ENCODE peak calls at places on chromosomes 16 and 17, in ten cellular contexts. X is left lung; Q is IMR-90; I is neural progenitor cell; K is PC-9; W is ovary; R is Peyer's patch; V is fibroblast of lung; A is CD8-positive, alpha-beta T cell; C is thoracic aorta. D is an unnamed sample. For H3K4me1 and H3K27me3, the result is how much of the 10 kb centered on the place peaks cover.

GRCh38 chr16:14378131-14378551 is 251.9 kb downstream of the PARN start:
- DNase-seq in X (no peak), Q (peak), I (no peak), K (peak), W (no peak), R (no peak), V (peak), A (no peak), C (no peak), D (no peak)

GRCh38 chr16:53152321-53152720 is 97.5 kb downstream of the CHD9 start:
- DNase-seq in X (no peak), Q (peak), I (no peak), K (no peak), W (no peak), R (no peak), V (peak), A (no peak), C (no peak), D (no peak)

GRCh38 chr16:53913920-53914319 is 210.0 kb downstream of the FTO start:
- DNase-seq in X (no peak), Q (no peak), I (no peak), K (no peak), W (no peak), R (no peak), V (no peak), A (no peak), C (no peak), D (no peak)

GRCh38 chr16:53968454-53968853 is 264.5 kb downstream of the FTO start:
- DNase-seq in X (no peak), Q (no peak), I (no peak), K (no peak), W (no peak), R (no peak), V (peak), A (no peak), C (no peak), D (no peak)

GRCh38 chr16:64089697-64090096 is 1032.2 kb downstream of the CDH11 start:
- DNase-seq in X (no peak), Q (peak), I (peak), K (no peak), W (no peak), R (no peak), V (peak), A (no peak), C (no peak), D (no peak)

GRCh38 chr16:55214412-55214811 is 109.6 kb upstream of the IRX6 start:
- DNase-seq in X (no peak), Q (no peak), I (no peak), K (no peak), W (no peak), R (no peak), V (no peak), A (no peak), C (no peak), D (no peak)

GRCh38 chr17:65485388-65486299 is 75.8 kb downstream of the AXIN2 start:
- DNase-seq in X (peak), Q (no peak), I (no peak), K (no peak), W (peak), R (no peak), V (peak), A (no peak), C (peak), D (peak)

GRCh38 chr17:19720631-19721426 is 4.4 kb upstream of the SLC47A2 start:
- DNase-seq in X (peak), Q (no peak), I (no peak), K (no peak), W (peak), R (peak), V (no peak), A (no peak), C (no peak), D (no peak)

GRCh38 chr17:12613566-12613965 is 52.1 kb upstream of the MYOCD start:
- DNase-seq in X (no peak), Q (peak), I (no peak), K (no peak), W (no peak), R (no peak), V (peak), A (no peak), C (no peak), D (no peak)

GRCh38 chr17:14579716-14580115 is 278.8 kb downstream of the HS3ST3B1 start:
- DNase-seq in X (no peak), Q (no peak), I (no peak), K (no peak), W (no peak), R (no peak), V (no peak), A (no peak), C (no peak), D (no peak)

GRCh38 chr17:42120161-42121065 is 754 bp downstream of the KAT2A start:
- DNase-seq in X (no peak), Q (no peak), I (peak), K (no peak), W (no peak), R (no peak), V (no peak), A (no peak), C (no peak), D (no peak)

GRCh38 chr17:55706808-55707773 is 15.6 kb downstream of the TMEM100 start:
- DNase-seq in X (no peak), Q (no peak), I (peak), K (no peak), W (no peak), R (no peak), V (no peak), A (no peak), C (no peak), D (no peak)

GRCh38 chr17:73819440-73820395 is 175.5 kb upstream of the SDK2 start:
- DNase-seq in X (no peak), Q (no peak), I (no peak), K (no peak), W (no peak), R (no peak), V (no peak), A (no peak), C (no peak), D (no peak)

GRCh38 chr16:52613508-52613907 is 66.6 kb upstream of the TOX3 start:
- DNase-seq in X (no peak), Q (no peak), I (no peak), K (no peak), W (no peak), R (no peak), V (no peak), A (no peak), C (no peak), D (no peak)

GRCh38 chr17:4540224-4541040 is 14.8 kb downstream of the MYBBP1A start:
- DNase-seq in X (peak), Q (no peak), I (no peak), K (no peak), W (peak), R (peak), V (no peak), A (no peak), C (no peak), D (peak)

GRCh38 chr17:29722411-29723198 is 99.9 kb upstream of the CORO6 start:
- DNase-seq in X (peak), Q (peak), I (no peak), K (no peak), W (no peak), R (peak), V (peak), A (peak), C (no peak), D (no peak)

GRCh38 chr17:2070241-2071023 is 15.5 kb downstream of the HIC1 start:
- DNase-seq in X (no peak), Q (no peak), I (no peak), K (no peak), W (no peak), R (no peak), V (no peak), A (no peak), C (no peak), D (no peak)

GRCh38 chr17:2372180-2372579 is 28.7 kb downstream of the MNT start:
- DNase-seq in X (no peak), Q (no peak), I (no peak), K (no peak), W (no peak), R (no peak), V (no peak), A (no peak), C (no peak), D (no peak)

GRCh38 chr17:75514299-75515228 is 773 bp downstream of the CASKIN2 start:
- DNase-seq in X (no peak), Q (peak), I (peak), K (peak), W (peak), R (peak), V (peak), A (no peak), C (no peak), D (peak)

GRCh38 chr16:3637371-3637923 is 17.0 kb upstream of the DNASE1 start:
- DNase-seq in X (no peak), Q (peak), I (no peak), K (no peak), W (no peak), R (peak), V (no peak), A (peak), C (no peak), D (no peak)

GRCh38 chr17:65064452-65065019 is 8.0 kb upstream of the GNA13 start:
- DNase-seq in X (no peak), Q (peak), I (no peak), K (peak), W (no peak), R (no peak), V (peak), A (no peak), C (no peak), D (no peak)

GRCh38 chr16:55393976-55394375 is 70.0 kb downstream of the IRX6 start:
- DNase-seq in X (no peak), Q (no peak), I (no peak), K (no peak), W (no peak), R (no peak), V (no peak), A (no peak), C (no peak), D (no peak)

GRCh38 chr17:66664336-66664735 is 170.6 kb upstream of the CACNG5 start:
- DNase-seq in X (no peak), Q (no peak), I (no peak), K (no peak), W (no peak), R (no peak), V (no peak), A (no peak), C (no peak), D (no peak)

GRCh38 chr16:48393843-48394703 is 8.9 kb upstream of the SIAH1 start:
- DNase-seq in X (no peak), Q (peak), I (no peak), K (no peak), W (no peak), R (peak), V (peak), A (no peak), C (no peak), D (no peak)

GRCh38 chr17:43578352-43578698 is 32.2 kb upstream of the ETV4 start:
- DNase-seq in X (no peak), Q (no peak), I (no peak), K (no peak), W (no peak), R (no peak), V (no peak), A (no peak), C (no peak), D (no peak)

GRCh38 chr17:43401293-43401692 is 2.5 kb downstream of the ARL4D start:
- DNase-seq in X (peak), Q (peak), I (no peak), K (peak), W (peak), R (no peak), V (peak), A (no peak), C (peak), D (no peak)

GRCh38 chr17:77822302-77823030 is 136.0 kb upstream of the TNRC6C start:
- DNase-seq in X (no peak), Q (no peak), I (no peak), K (no peak), W (no peak), R (no peak), V (no peak), A (no peak), C (no peak), D (peak)

GRCh38 chr16:14003119-14003570 is 68.0 kb upstream of the MRTFB start:
- DNase-seq in X (peak), Q (peak), I (peak), K (peak), W (peak), R (peak), V (peak), A (no peak), C (peak), D (peak)

GRCh38 chr16:81495321-81496234 is 51.0 kb downstream of the CMIP start:
- DNase-seq in X (peak), Q (no peak), I (no peak), K (no peak), W (no peak), R (no peak), V (no peak), A (no peak), C (no peak), D (peak)
- TF ChIP-seq CTCF in X (peak), Q (no peak), I (no peak), K (no peak), W (no peak), R (peak), V (no peak), A (no peak), C (no peak), D (peak)

GRCh38 chr16:11245222-11245737 is 10.7 kb downstream of the SOCS1 start:
- DNase-seq in X (no peak), Q (no peak), I (no peak), K (no peak), W (no peak), R (no peak), V (no peak), A (no peak), C (no peak), D (no peak)

GRCh38 chr16:11248133-11248532 is 7.9 kb downstream of the SOCS1 start:
- DNase-seq in X (no peak), Q (peak), I (no peak), K (no peak), W (no peak), R (no peak), V (no peak), A (no peak), C (no peak), D (no peak)

GRCh38 chr16:11242658-11243057 is 13.3 kb downstream of the SOCS1 start:
- DNase-seq in X (no peak), Q (no peak), I (no peak), K (no peak), W (no peak), R (no peak), V (no peak), A (no peak), C (no peak), D (no peak)

GRCh38 chr16:11249233-11250061 is 6.6 kb downstream of the SOCS1 start:
- DNase-seq in X (no peak), Q (peak), I (no peak), K (no peak), W (no peak), R (no peak), V (no peak), A (no peak), C (no peak), D (no peak)

DNA sequence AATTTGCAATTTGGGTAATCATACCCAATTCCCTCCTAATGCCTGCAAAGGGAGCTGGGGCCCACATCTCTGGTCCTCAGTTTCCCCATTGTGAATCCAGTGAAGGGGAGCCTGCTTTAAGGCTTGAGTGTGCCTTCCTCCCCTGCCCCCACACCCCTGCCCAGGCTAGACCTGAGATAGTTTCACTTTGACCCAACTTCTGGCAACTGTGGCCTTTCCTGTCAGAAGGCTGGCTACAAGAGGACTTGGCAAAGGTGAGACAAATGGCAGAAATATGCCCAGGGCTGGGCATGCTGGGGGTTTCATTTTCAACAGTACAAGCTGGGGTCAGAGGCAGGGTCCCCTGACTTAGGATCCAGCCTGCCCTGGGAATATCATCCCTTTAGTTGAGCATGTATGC is 10.0 kb downstream of the SOCS1 start:
- DNase-seq in X (no peak), Q (no peak), I (no peak), K (no peak), W (no peak), R (no peak), V (no peak), A (no peak), C (no peak), D (no peak)
- H3K4me1 ChIP-seq in X (under half), Q (under half), I (under half), K (under half), W (under half), R (under half), V (under half), A (under half), C (under half), D (under half)

GRCh38 chr16:89089142-89089541 is 4.5 kb upstream of the ACSF3 start:
- DNase-seq in X (no peak), Q (no peak), I (peak), K (no peak), W (no peak), R (no peak), V (no peak), A (no peak), C (no peak), D (no peak)

GRCh38 chr16:89084814-89085612 is 8.6 kb upstream of the ACSF3 start:
- DNase-seq in X (no peak), Q (no peak), I (no peak), K (no peak), W (no peak), R (no peak), V (no peak), A (no peak), C (no peak), D (no peak)

GRCh38 chr16:89085755-89086154 is 7.9 kb upstream of the ACSF3 start:
- DNase-seq in X (no peak), Q (no peak), I (no peak), K (no peak), W (no peak), R (no peak), V (no peak), A (no peak), C (no peak), D (no peak)

GRCh38 chr16:89090182-89090630 is 3.4 kb upstream of the ACSF3 start:
- DNase-seq in X (no peak), Q (no peak), I (no peak), K (no peak), W (no peak), R (no peak), V (no peak), A (no peak), C (no peak), D (no peak)

GRCh38 chr16:89087922-89088321 is 5.7 kb upstream of the ACSF3 start:
- DNase-seq in X (no peak), Q (no peak), I (no peak), K (no peak), W (no peak), R (no peak), V (no peak), A (no peak), C (no peak), D (no peak)
- H3K27me3 ChIP-seq in X (half or more), Q (half or more), I (under half), K (half or more), W (under half), R (under half), V (under half), A (under half), C (under half), D (under half)

DNA sequence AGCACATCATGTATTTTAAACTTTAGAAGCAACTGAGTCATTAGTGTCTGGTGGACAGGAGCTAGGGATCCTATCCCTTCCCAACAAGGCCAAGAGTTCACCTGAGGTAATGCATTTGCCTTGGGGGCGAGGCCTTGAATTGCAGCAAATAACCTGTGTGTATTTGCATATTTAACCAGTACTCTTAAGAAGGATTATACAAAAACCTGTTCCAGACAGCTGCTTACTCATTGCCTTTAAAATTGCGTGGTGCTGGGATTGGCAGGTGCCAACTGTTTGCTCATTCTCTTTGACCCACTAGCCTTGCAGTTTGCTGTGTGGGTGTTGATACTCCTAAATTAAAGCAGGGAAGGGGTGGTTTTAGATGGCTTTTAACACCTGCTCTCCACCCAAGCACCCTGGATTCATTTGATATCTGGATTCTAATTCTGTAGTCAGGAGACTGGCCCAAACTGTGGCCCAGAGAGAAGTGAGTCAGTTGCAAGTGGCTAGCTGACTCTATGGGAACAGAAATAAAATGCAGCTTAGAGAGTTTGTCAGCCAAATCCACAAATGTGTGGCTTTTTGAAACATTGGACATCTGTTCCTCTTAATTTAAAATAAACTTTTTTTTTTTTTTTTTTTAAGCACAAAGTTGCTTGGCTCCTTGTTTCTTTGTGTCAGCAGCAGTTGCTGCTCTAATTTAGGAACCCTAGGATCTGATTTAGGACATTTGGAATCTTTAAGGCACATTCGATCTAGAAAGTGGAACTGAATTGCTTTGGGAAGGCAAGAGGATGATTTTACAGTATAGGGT is 47.0 kb downstream of the TUBD1 start:
- DNase-seq in X (peak), Q (peak), I (no peak), K (peak), W (no peak), R (peak), V (peak), A (no peak), C (no peak), D (peak)
- TF ChIP-seq CTCF in X (no peak), Q (no peak), I (no peak), K (peak), W (no peak), R (peak), V (no peak), A (no peak), C (no peak), D (no peak)

GRCh38 chr17:81324177-81324905 is 29.2 kb upstream of the SLC38A10 start:
- DNase-seq in X (no peak), Q (no peak), I (no peak), K (no peak), W (no peak), R (no peak), V (no peak), A (no peak), C (no peak), D (no peak)
- H3K4me1 ChIP-seq in X (half or more), Q (under half), I (under half), K (under half), W (under half), R (under half), V (under half), A (under half), C (under half), D (under half)

GRCh38 chr17:8913091-8913490 is 45.6 kb upstream of the PIK3R6 start:
- DNase-seq in X (no peak), Q (no peak), I (no peak), K (no peak), W (no peak), R (no peak), V (no peak), A (no peak), C (no peak), D (no peak)
- H3K27me3 ChIP-seq in X (half or more), Q (under half), I (under half), K (half or more), W (under half), R (under half), V (under half), A (under half), C (under half), D (under half)

GRCh38 chr17:39665642-39666221 is 583 bp downstream of the TCAP start:
- DNase-seq in X (no peak), Q (no peak), I (peak), K (no peak), W (no peak), R (no peak), V (no peak), A (no peak), C (no peak), D (no peak)
- TF ChIP-seq CTCF in X (no peak), Q (no peak), I (peak), K (no peak), W (no peak), R (no peak), V (no peak), A (no peak), C (no peak), D (no peak)

D was measured in lower lobe of right lung.